ENCODE peak calls at places on chromosomes 2 and 18, in eight cellular contexts. B, Y, Z, J, X, R, G and K are unnamed samples.

GRCh38 chr18:10490401-10491289 is 35.2 kb upstream of the NAPG start:
- DNase-seq in B (no peak), Z (no peak), X (no peak), J (no peak), G (peak), Y (no peak), R (peak), K (no peak)

GRCh38 chr18:80033181-80034067 is 810 bp upstream of the RBFA start:
- DNase-seq in R (no peak), Y (no peak), G (no peak), B (peak), J (peak), Z (peak), X (no peak), K (no peak)

GRCh38 chr2:70765507-70765906 is 2.5 kb downstream of the ADD2 start:
- DNase-seq in G (no peak), X (no peak), Y (no peak), J (no peak), R (no peak), B (no peak), Z (no peak), K (no peak)

GRCh38 chr18:37403100-37403781 is 162.4 kb downstream of the CELF4 start:
- DNase-seq in G (no peak), R (no peak), X (no peak), B (peak), Z (no peak), J (no peak), Y (peak), K (no peak)

GRCh38 chr2:145653553-145653952 is 1133.6 kb upstream of the ZEB2 start:
- DNase-seq in Z (no peak), B (no peak), G (no peak), J (no peak), X (no peak), R (no peak), Y (no peak), K (no peak)

GRCh38 chr18:58230438-58231179 is 186.6 kb downstream of the NEDD4L start:
- DNase-seq in Z (no peak), Y (no peak), J (peak), B (no peak), R (no peak), G (peak), X (no peak), K (no peak)

GRCh38 chr2:33765122-33765521 is 166.0 kb upstream of the FAM98A start:
- DNase-seq in Y (no peak), B (no peak), J (no peak), Z (no peak), X (no peak), G (no peak), R (no peak), K (no peak)

GRCh38 chr2:46615555-46616487 is 136.5 kb downstream of the TMEM247 start:
- DNase-seq in G (no peak), B (no peak), J (no peak), Y (peak), R (peak), Z (no peak), X (peak), K (no peak)

GRCh38 chr18:25279961-25280360 is 72.0 kb downstream of the ZNF521 start:
- DNase-seq in G (no peak), J (no peak), X (no peak), B (no peak), Z (no peak), Y (no peak), R (no peak), K (no peak)

GRCh38 chr18:56248613-56249235 is 389.7 kb downstream of the TXNL1 start:
- DNase-seq in R (peak), B (no peak), Y (no peak), G (no peak), Z (no peak), X (no peak), J (no peak), K (no peak)

GRCh38 chr18:25814841-25815458 is 275.5 kb downstream of the SS18 start:
- DNase-seq in B (no peak), Z (no peak), Y (no peak), R (peak), X (no peak), G (no peak), J (no peak), K (no peak)

GRCh38 chr18:34023471-34023870 is 201.2 kb downstream of the NOL4 start:
- DNase-seq in Z (peak), X (no peak), R (no peak), J (no peak), Y (peak), G (no peak), B (no peak), K (no peak)

GRCh38 chr18:6210349-6211173 is 204.2 kb downstream of the L3MBTL4 start:
- DNase-seq in Y (no peak), G (no peak), Z (no peak), X (no peak), J (no peak), B (no peak), R (no peak), K (no peak)

GRCh38 chr2:128967666-128968065 is 649.0 kb upstream of the HS6ST1 start:
- DNase-seq in Y (no peak), B (no peak), J (no peak), X (no peak), Z (no peak), G (no peak), R (no peak), K (no peak)

GRCh38 chr18:8744656-8745055 is 39.3 kb downstream of the MTCL1 start:
- DNase-seq in X (no peak), B (no peak), J (no peak), Z (no peak), Y (no peak), G (no peak), R (no peak), K (no peak)

GRCh38 chr2:183063083-183063482 is 15.5 kb upstream of the DUSP19 start:
- DNase-seq in Z (no peak), B (peak), J (no peak), Y (peak), X (peak), R (peak), G (no peak), K (no peak)

GRCh38 chr2:164824865-164825264 is 16.8 kb downstream of the COBLL1 start:
- DNase-seq in X (no peak), Y (no peak), J (no peak), R (no peak), G (no peak), B (no peak), Z (no peak), K (no peak)

GRCh38 chr2:241702405-241703127 is 727 bp downstream of the ING5 start:
- DNase-seq in Z (no peak), J (peak), G (peak), Y (peak), X (peak), B (peak), R (peak), K (peak)

GRCh38 chr2:28662468-28663095 is 89.0 kb upstream of the PPP1CB start:
- DNase-seq in X (peak), J (no peak), Y (peak), B (peak), G (peak), Z (no peak), R (no peak), K (no peak)

GRCh38 chr2:196167666-196168065 is 3.7 kb downstream of the STK17B start:
- DNase-seq in Z (no peak), G (no peak), B (no peak), X (peak), Y (peak), J (no peak), R (no peak), K (no peak)

GRCh38 chr2:175251425-175252041 is 70.0 kb upstream of the ATP5MC3 start:
- DNase-seq in Y (peak), Z (peak), X (peak), G (peak), J (no peak), B (peak), R (peak), K (no peak)
- TF ChIP-seq CTCF in Y (peak), Z (peak), X (peak), G (peak), J (no peak), B (peak), R (peak), K (peak)

DNA sequence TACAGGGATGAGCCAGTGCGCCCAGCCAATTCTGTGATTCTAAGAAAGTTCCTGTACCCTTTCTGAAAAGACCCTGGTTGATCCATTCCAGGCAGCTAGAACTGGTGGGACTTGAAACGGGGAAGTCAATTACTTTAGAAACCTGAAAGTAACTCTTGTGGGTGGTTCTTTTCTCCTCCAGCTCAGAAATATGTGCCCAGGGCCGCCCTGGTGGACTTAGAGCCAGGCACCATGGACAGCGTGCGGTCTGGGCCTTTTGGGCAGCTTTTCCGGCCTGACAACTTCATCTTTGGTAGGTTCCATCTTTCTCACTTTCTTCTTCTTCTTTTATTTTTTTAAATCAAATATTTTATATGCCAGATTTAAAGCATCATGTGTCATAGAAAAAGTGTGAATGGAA is 2.7 kb downstream of the TUBB6 start:
- DNase-seq in Z (no peak), X (no peak), Y (no peak), B (no peak), J (no peak), R (no peak), G (no peak), K (no peak)
- TF ChIP-seq CTCF in Z (no peak), X (no peak), Y (no peak), B (no peak), J (no peak), R (no peak), G (no peak), K (no peak)

DNA sequence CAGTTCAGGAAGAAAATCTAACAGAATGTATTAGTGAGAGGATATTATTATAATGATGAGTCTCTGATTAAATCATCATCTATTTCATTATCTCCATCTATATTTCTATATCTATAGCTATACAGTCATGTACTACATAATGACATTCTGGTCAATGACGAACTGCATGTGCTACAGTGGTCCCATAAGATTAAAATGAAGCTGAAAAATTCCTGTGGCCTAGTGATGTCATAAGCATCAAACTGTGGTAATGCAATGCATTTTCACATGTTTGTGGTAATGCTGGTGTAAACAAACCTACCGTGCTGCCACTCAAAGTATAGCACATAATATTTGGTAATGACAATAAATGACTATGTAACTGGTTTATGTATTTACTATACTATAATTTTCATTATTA is 1127.9 kb upstream of the CHAC2 start:
- DNase-seq in Y (peak), Z (peak), X (no peak), B (no peak), R (no peak), J (no peak), G (no peak), K (no peak)
- TF ChIP-seq CTCF in Y (no peak), Z (no peak), X (no peak), B (no peak), R (no peak), J (no peak), G (no peak), K (no peak)

DNA sequence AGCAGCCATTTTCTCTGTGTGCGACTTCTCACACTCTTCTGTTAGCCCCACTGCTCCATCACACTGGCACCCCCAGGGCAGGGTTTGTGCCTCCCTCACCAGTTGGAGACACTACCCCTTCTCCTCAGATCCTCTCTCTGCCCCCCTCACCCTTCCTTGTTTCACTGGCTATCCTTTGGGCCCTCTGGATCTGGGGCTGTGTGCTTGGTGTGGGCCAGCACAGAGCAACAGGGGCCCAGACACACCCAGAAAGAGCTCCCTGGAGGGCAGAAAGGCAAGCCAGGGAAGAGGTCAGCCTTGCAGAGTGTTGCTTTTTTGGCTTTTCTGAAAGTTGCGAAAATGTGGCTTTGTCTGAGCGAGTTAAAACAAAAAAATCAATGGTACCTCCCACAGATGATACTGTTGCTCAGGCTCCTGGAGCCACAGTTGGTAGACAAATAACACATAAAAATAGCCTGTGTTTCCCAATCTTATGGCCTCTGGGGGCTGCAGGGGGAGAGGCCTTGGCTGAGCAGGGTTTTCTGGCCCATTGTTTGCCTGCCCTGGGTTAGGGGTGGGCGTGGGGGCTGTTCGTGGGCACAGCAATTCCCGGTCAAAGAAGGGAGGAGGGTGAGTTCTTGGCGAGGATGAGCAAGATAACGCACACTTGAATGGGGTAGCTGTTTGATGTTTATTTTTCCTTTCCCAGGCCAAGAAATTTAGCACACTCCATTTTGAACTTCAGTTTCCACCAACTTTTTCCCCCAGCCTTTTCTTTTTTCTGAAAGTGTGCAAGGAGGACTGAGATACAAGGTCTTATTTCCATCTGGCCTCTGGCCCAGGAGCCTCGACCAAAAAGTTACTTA is 167.0 kb upstream of the HAAO start:
- DNase-seq in Y (no peak), X (peak), R (no peak), J (no peak), G (no peak), Z (no peak), B (no peak), K (no peak)
- TF ChIP-seq CTCF in Y (no peak), X (no peak), R (no peak), J (peak), G (no peak), Z (no peak), B (no peak), K (no peak)

GRCh38 chr2:172339431-172340010 is 87.9 kb upstream of the ITGA6 start:
- DNase-seq in J (no peak), R (no peak), Z (no peak), Y (no peak), X (peak), G (peak), B (no peak), K (no peak)
- TF ChIP-seq CTCF in J (no peak), R (no peak), Z (no peak), Y (no peak), X (no peak), G (no peak), B (no peak), K (no peak)

GRCh38 chr2:239265681-239266435 is 135.0 kb downstream of the HDAC4 start:
- DNase-seq in R (no peak), B (no peak), Y (no peak), G (no peak), Z (no peak), J (no peak), X (no peak), K (no peak)
- TF ChIP-seq CTCF in R (no peak), B (no peak), Y (no peak), G (no peak), Z (no peak), J (no peak), X (no peak), K (no peak)